ENCODE peak calls at places on chromosome 3, in nine cellular contexts. M, U, B, E, T, I, Z, X and H are unnamed samples.

GRCh38 chr3:27105904-27106303 is 263.3 kb downstream of the NEK10 start:
- DNase-seq in M (no peak), U (no peak), B (no peak), E (no peak), T (no peak), I (no peak), Z (no peak), X (peak), H (no peak)

GRCh38 chr3:151330899-151331298 is 1.6 kb upstream of the P2RY13 start:
- DNase-seq in M (no peak), U (no peak), B (peak), E (no peak), T (no peak), I (no peak), Z (no peak), X (no peak), H (no peak)

GRCh38 chr3:20091331-20091730 is 51.1 kb downstream of the KAT2B start:
- DNase-seq in M (no peak), U (no peak), B (no peak), E (no peak), T (no peak), I (no peak), Z (no peak), X (no peak), H (no peak)

GRCh38 chr3:184338538-184338945 is 1.1 kb downstream of the FAM131A start:
- DNase-seq in M (no peak), U (no peak), B (peak), E (no peak), T (peak), I (peak), Z (no peak), X (peak), H (no peak)

GRCh38 chr3:34683851-34684250 is 885.4 kb downstream of the PDCD6IP start:
- DNase-seq in M (peak), U (peak), B (peak), E (no peak), T (peak), I (no peak), Z (peak), X (peak), H (peak)

GRCh38 chr3:14132689-14133088 is 7.8 kb downstream of the TMEM43 start:
- DNase-seq in M (no peak), U (no peak), B (no peak), E (no peak), T (no peak), I (no peak), Z (no peak), X (no peak), H (no peak)

GRCh38 chr3:45597166-45597565 is 2.6 kb downstream of the LIMD1 start:
- DNase-seq in M (no peak), U (no peak), B (peak), E (no peak), T (no peak), I (no peak), Z (no peak), X (no peak), H (no peak)

GRCh38 chr3:187986514-187986934 is 167.4 kb upstream of the LPP start:
- DNase-seq in M (no peak), U (peak), B (peak), E (peak), T (no peak), I (no peak), Z (peak), X (no peak), H (no peak)

GRCh38 chr3:55066406-55067128 is 138.7 kb upstream of the LRTM1 start:
- DNase-seq in M (no peak), U (no peak), B (no peak), E (no peak), T (no peak), I (no peak), Z (no peak), X (no peak), H (no peak)

GRCh38 chr3:146117406-146118285 is 43.3 kb downstream of the PLOD2 start:
- DNase-seq in M (no peak), U (peak), B (peak), E (no peak), T (peak), I (no peak), Z (peak), X (no peak), H (no peak)

GRCh38 chr3:32303051-32303786 is 64.7 kb downstream of the CMTM8 start:
- DNase-seq in M (no peak), U (no peak), B (no peak), E (peak), T (no peak), I (no peak), Z (no peak), X (no peak), H (no peak)

GRCh38 chr3:152047465-152047864 is 174.0 kb downstream of the SUCNR1 start:
- DNase-seq in M (no peak), U (peak), B (peak), E (no peak), T (no peak), I (no peak), Z (peak), X (no peak), H (no peak)

GRCh38 chr3:129560269-129560787 is 17.4 kb downstream of the H1-8 start:
- DNase-seq in M (no peak), U (peak), B (peak), E (no peak), T (no peak), I (no peak), Z (no peak), X (no peak), H (no peak)